ENCODE peak calls at places on chromosome 12, in six cellular contexts. C is GM12864, L is cardiac fibroblast, U is cardiac muscle cell, Z is WTC11, X is tibial artery. R is an unnamed sample.

GRCh38 chr12:127035011-127035879 is 1231.7 kb upstream of the TMEM132C start:
- DNase-seq in U (no peak), X (no peak), C (no peak), L (no peak), Z (no peak), R (no peak)

GRCh38 chr12:39675263-39675662 is 55.7 kb upstream of the ABCD2 start:
- DNase-seq in U (no peak), C (no peak), Z (no peak), L (no peak), X (no peak), R (no peak)

GRCh38 chr12:79451365-79451764 is 239.4 kb downstream of the PAWR start:
- DNase-seq in X (no peak), Z (no peak), C (no peak), U (no peak), L (peak), R (no peak)

GRCh38 chr12:27101290-27101689 is 18.9 kb upstream of the C12orf71 start:
- DNase-seq in X (no peak), Z (no peak), U (no peak), C (no peak), L (no peak), R (no peak)

GRCh38 chr12:104354167-104354867 is 50.8 kb downstream of the EID3 start:
- DNase-seq in L (no peak), Z (no peak), C (no peak), U (no peak), X (no peak), R (no peak)

GRCh38 chr12:49979791-49980190 is 7.0 kb downstream of the AQP6 start:
- DNase-seq in U (no peak), C (no peak), X (no peak), Z (no peak), L (no peak), R (no peak)

GRCh38 chr12:113724703-113725556 is 241.2 kb downstream of the RBM19 start:
- DNase-seq in Z (no peak), X (no peak), L (no peak), U (no peak), C (no peak), R (no peak)

GRCh38 chr12:91777268-91777997 is 368.2 kb downstream of the BTG1 start:
- DNase-seq in U (no peak), C (no peak), L (no peak), Z (no peak), X (no peak), R (no peak)

GRCh38 chr12:131591136-131591535 is 119.8 kb upstream of the SFSWAP start:
- DNase-seq in X (no peak), L (no peak), Z (no peak), C (no peak), U (no peak), R (no peak)

GRCh38 chr12:81644503-81644902 is 114.6 kb downstream of the PPFIA2 start:
- DNase-seq in X (no peak), U (peak), C (no peak), L (peak), Z (no peak), R (no peak)

GRCh38 chr12:193282-193681 is 20.7 kb downstream of the SLC6A12 start:
- DNase-seq in L (peak), Z (no peak), U (no peak), X (no peak), C (no peak), R (no peak)

DNA sequence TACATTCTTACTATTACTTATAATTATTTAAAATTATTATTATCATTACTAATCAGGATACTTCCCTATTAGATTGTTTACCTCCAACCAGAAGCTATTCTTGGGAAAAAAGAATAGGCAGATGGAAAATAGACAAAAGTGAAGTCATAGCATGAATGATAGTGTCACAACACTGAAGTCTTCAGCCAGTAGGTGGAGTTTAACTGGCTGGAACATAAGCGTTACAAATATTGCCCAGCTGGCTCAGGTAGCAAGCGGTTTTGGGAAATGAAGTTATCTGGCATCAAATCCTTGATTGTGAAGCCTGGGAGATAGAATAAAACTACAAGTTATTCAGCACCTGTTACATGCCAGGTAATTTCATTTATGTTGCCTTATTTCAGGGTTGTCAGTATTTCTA is 762.9 kb downstream of the C12orf50 start:
- DNase-seq in C (no peak), X (no peak), U (no peak), Z (no peak), L (no peak), R (no peak)
- TF ChIP-seq CTCF in C (no peak), X (no peak), U (no peak), Z (no peak), L (no peak), R (peak)

DNA sequence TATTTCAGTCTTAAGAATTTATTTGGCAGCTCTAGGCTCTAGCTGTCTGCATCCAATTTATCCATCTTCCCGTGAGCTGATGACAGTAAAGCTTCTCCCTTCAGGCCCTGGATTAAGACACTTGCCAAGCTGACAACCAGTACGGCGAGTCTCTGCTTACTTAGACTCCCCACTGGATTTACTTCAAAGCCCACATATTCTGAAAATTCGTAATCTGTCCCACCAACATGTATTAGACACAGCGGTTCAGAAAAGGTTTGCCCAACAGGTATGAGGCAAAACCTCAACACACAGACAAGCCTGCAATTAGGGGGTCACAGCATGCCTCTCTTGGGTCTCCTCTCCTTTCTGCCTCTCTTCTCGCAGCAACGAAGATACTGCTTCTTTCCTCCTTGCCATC is 232.9 kb upstream of the TMTC1 start:
- DNase-seq in L (no peak), C (no peak), Z (no peak), X (no peak), U (no peak), R (no peak)
- TF ChIP-seq CTCF in L (no peak), C (no peak), Z (no peak), X (no peak), U (no peak), R (no peak)

GRCh38 chr12:76921891-76922664 is 43.3 kb upstream of the CSRP2 start:
- DNase-seq in C (no peak), L (no peak), Z (no peak), U (no peak), X (no peak), R (no peak)

GRCh38 chr12:76921072-76921471 is 42.3 kb upstream of the CSRP2 start:
- DNase-seq in C (no peak), X (no peak), U (no peak), L (no peak), Z (no peak), R (no peak)

GRCh38 chr12:76919388-76920181 is 40.8 kb upstream of the CSRP2 start:
- DNase-seq in Z (no peak), L (no peak), X (no peak), C (no peak), U (no peak), R (no peak)

GRCh38 chr12:76920182-76921014 is 41.6 kb upstream of the CSRP2 start:
- DNase-seq in U (no peak), X (no peak), C (no peak), Z (no peak), L (no peak), R (no peak)

DNA sequence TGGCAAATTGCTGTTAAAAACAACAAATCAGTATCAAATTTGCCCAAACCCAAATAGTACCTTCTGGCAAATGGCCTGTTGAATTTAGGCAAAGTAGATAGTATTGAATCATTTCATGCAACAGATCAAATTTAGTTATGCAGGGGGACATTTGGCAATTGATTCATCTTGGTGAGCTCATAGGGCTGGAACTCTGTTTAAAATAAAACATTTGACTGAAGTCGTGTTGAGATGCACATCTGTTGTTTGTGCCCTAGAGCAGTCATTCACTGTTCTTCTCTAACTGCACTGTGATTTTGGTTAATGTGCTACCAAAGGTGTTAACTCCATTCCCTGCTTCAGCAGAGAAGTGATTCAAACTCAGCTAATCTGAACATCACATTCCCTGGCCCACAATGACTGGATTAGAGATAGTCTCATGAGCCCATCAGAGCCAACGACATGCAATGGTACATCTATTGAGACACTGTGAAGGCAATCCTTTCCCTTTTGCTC is 44.0 kb upstream of the CSRP2 start:
- DNase-seq in X (no peak), L (no peak), Z (no peak), U (no peak), C (no peak), R (no peak)
- TF ChIP-seq CTCF in X (no peak), L (no peak), Z (no peak), U (no peak), C (no peak), R (no peak)

GRCh38 chr12:3076730-3077571 is at the start of gene TSPAN9:
- DNase-seq in L (peak), X (peak), C (no peak), U (peak), Z (peak), R (peak)

GRCh38 chr12:3073438-3074255 is 3.5 kb upstream of the TSPAN9 start:
- DNase-seq in C (peak), U (peak), L (peak), X (peak), Z (peak), R (peak)

GRCh38 chr12:3078086-3078820 is 1.1 kb downstream of the TSPAN9 start:
- DNase-seq in C (no peak), Z (no peak), X (no peak), L (no peak), U (no peak), R (no peak)

GRCh38 chr12:3077572-3078081 is 448 bp downstream of the TSPAN9 start:
- DNase-seq in L (peak), U (no peak), C (no peak), Z (peak), X (peak), R (peak)

DNA sequence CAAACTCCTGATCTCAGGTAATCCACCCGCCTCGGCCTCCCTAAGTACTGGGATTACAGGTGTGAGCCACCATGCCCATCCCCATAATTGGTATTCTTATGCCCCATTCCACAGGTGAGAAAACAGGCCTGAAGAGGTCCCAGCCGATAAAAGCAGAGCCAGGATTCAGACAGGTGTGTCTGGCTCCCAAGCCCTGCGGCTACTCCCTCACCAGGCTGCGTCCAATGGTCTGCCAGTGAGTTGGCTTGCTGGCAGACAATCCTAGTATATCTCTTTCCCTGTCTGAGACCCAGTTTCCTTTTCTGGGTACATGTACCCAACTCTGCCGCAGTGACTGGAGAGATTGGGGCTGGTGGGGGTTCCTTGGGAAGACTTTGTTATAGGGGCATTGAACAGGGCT is 1.9 kb upstream of the TSPAN9 start:
- DNase-seq in U (no peak), X (no peak), L (no peak), C (no peak), Z (no peak), R (no peak)
- TF ChIP-seq CTCF in U (no peak), X (no peak), L (no peak), C (no peak), Z (no peak), R (no peak)

DNA sequence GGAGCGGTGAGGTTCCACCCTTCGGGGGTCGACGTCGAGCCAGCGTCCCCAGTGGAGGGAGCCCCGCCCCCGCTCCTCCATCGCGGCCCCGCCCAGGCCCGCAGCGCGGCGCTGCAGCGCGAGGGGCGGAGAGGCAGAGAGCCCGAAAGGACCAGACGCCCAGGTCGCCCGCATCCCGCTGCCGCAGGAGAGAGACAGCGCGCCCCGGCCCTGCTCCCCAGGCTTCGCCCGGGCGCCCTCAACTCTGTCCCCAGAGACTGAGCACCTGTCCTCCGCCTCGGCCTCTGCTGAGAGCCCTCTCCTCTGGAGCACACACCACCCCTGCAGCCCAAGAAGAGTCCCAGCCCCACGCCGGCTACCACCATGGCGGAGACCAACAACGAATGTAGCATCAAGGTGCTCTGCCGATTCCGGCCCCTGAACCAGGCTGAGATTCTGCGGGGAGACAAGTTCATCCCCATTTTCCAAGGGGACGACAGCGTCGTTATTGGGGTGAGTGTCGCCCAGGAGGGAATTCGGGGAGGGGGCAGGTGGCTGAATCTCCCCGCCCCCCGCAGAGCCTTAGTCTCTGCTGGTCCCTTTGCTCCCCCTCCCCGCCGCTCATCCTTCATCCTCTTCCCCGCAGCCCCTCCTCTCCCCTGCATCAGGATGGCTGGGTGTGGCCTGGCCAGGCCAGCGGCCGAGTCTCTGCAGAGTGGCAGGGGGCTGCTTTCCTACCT is at the start of gene KIF5A:
- DNase-seq in L (no peak), X (no peak), C (no peak), U (peak), Z (peak), R (peak)
- TF ChIP-seq CTCF in L (no peak), X (no peak), C (no peak), U (peak), Z (no peak), R (no peak)

DNA sequence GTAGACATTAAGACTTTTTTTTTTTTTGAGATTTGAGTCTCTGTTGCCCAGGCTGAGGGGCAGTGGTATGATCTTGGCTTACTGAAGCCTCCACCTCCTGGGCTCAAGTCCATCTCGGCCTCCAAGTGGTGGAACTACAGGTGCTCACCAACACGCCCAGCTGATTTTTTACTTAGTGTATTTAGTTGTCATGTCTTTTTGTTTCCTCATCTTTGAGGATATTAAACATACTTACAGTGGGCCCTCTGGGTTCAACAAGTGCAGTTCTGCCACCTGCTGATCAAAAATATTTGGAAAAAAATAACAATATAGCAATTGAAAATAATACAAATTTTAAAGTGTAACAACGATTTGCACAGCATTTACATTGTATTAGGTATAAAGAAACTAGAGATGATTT is 4.4 kb upstream of the B4GALNT1 start:
- DNase-seq in Z (no peak), X (no peak), L (no peak), C (no peak), U (no peak), R (no peak)
- TF ChIP-seq CTCF in Z (no peak), X (no peak), L (peak), C (no peak), U (no peak), R (peak)

GRCh38 chr12:115362319-115362976 is 678.5 kb upstream of the TBX3 start:
- DNase-seq in Z (no peak), L (peak), U (no peak), X (no peak), C (no peak), R (no peak)
- TF ChIP-seq CTCF in Z (no peak), L (no peak), U (no peak), X (no peak), C (no peak), R (no peak)

DNA sequence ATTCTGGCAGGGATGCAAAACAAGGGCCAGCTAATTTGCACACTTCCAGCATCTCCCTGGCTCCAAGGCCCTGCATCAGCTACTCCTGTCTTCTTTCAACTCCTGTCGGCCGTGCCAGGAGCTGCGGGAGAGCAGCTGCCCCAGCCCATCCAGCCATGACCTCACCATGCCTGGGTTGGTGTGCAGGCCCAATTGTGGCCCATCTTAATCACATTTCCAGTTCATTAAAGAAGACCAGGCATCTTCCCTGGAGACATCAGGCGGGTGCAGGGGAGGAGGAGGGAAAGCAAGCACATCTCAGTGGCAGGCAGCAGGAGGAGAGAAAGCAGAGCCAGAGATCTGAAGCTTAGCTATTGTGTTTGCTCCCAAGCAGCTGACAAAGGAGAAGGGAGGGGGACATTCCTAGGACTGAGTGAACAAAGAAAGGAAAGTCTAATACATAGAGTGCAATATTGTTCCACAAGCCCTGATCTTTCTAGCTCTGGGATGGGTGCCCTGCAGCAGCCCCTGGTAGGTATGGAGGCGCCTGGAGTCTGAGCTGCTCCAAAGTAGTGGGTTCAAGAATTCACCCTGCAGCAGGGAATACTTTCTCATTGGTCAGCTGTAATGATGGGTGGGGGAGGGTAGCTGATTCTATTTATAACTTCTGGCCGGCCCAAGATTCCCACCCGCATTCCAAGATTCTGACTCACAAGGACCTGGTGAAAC is 40.1 kb downstream of the VWF start:
- DNase-seq in Z (no peak), C (no peak), X (peak), L (peak), U (peak), R (peak)
- TF ChIP-seq CTCF in Z (no peak), C (no peak), X (no peak), L (no peak), U (no peak), R (peak)

GRCh38 chr12:111645433-111645832 is 40.3 kb downstream of the BRAP start:
- DNase-seq in Z (no peak), C (no peak), L (peak), X (no peak), U (no peak), R (no peak)

GRCh38 chr12:111640498-111640897 is 41.4 kb upstream of the ATXN2 start:
- DNase-seq in Z (no peak), C (no peak), L (no peak), X (no peak), U (no peak), R (no peak)

GRCh38 chr12:111638576-111638975 is 39.5 kb upstream of the ATXN2 start:
- DNase-seq in U (no peak), C (no peak), L (peak), X (no peak), Z (no peak), R (no peak)

GRCh38 chr12:111643428-111643826 is 42.3 kb downstream of the BRAP start:
- DNase-seq in Z (no peak), C (no peak), U (no peak), X (peak), L (peak), R (no peak)

GRCh38 chr12:111642681-111643427 is 42.9 kb downstream of the BRAP start:
- DNase-seq in C (no peak), L (peak), X (no peak), Z (no peak), U (no peak), R (no peak)
- TF ChIP-seq CTCF in C (no peak), L (no peak), X (no peak), Z (no peak), U (peak), R (no peak)

R was measured in neural crest cell.